ENCODE peak calls at places on chromosome X, in nine cellular contexts. N, L, I, V, B, J, K, U and H are unnamed samples. For H3K9me3 and H3K4me1, the result is how much of the 10 kb centered on the place peaks cover.

GRCh38 chrX:57821703-57822375 is 88.4 kb downstream of the ZXDA start:
- DNase-seq in B (peak), V (peak), I (peak), N (peak), U (no peak), J (peak), L (peak), K (no peak), H (peak)

GRCh38 chrX:49053223-49054072 is 5.4 kb upstream of the CCDC120 start:
- DNase-seq in L (peak), V (peak), J (peak), U (peak), K (peak), N (no peak), B (peak), I (no peak), H (peak)

GRCh38 chrX:154459843-154460242 is 1.8 kb downstream of the PLXNA3 start:
- DNase-seq in B (no peak), N (no peak), J (no peak), V (no peak), I (no peak), K (no peak), U (no peak), L (no peak), H (no peak)

GRCh38 chrX:134732152-134732551 is 73.9 kb upstream of the PLAC1 start:
- DNase-seq in L (no peak), N (no peak), J (no peak), U (no peak), I (no peak), K (no peak), B (no peak), V (no peak), H (no peak)

GRCh38 chrX:69616520-69617203 is 749 bp downstream of the EDA start:
- DNase-seq in N (peak), B (no peak), L (no peak), U (peak), V (peak), K (peak), J (peak), I (no peak), H (peak)

GRCh38 chrX:14903891-14904290 is 30.7 kb downstream of the MOSPD2 start:
- DNase-seq in B (no peak), I (no peak), V (no peak), J (no peak), K (no peak), N (no peak), L (no peak), U (no peak), H (no peak)

GRCh38 chrX:118976599-118977340 is 2.4 kb downstream of the LONRF3 start:
- DNase-seq in L (peak), I (no peak), K (peak), B (no peak), V (peak), N (no peak), J (peak), U (peak), H (peak)

GRCh38 chrX:149720021-149720689 is 8.3 kb downstream of the MAGEA11 start:
- DNase-seq in J (no peak), N (no peak), B (no peak), U (no peak), V (no peak), L (no peak), K (no peak), I (no peak), H (no peak)

GRCh38 chrX:119502727-119503483 is 34.7 kb downstream of the SLC25A5 start:
- DNase-seq in B (no peak), J (no peak), N (no peak), L (peak), U (no peak), I (no peak), K (no peak), V (no peak), H (no peak)

GRCh38 chrX:17888421-17888820 is 27.3 kb upstream of the RAI2 start:
- DNase-seq in J (no peak), I (no peak), V (no peak), B (no peak), K (no peak), U (no peak), N (no peak), L (no peak), H (no peak)

GRCh38 chrX:135086197-135086854 is 34.0 kb downstream of the ETDB start:
- DNase-seq in I (no peak), N (peak), J (peak), B (peak), U (no peak), V (peak), K (no peak), L (peak), H (peak)

GRCh38 chrX:75547783-75548182 is 24.9 kb upstream of the ZDHHC15 start:
- DNase-seq in K (no peak), N (peak), B (no peak), V (peak), I (peak), L (no peak), J (no peak), U (peak), H (peak)

GRCh38 chrX:142998447-142999208 is 27.1 kb upstream of the SPANXN4 start:
- DNase-seq in B (no peak), V (no peak), L (no peak), U (no peak), J (no peak), N (no peak), I (no peak), K (no peak), H (no peak)

GRCh38 chrX:48854898-48855297 is 19.5 kb upstream of the PCSK1N start:
- DNase-seq in L (peak), U (no peak), V (no peak), K (no peak), N (no peak), I (no peak), J (peak), B (no peak), H (no peak)

GRCh38 chrX:35561985-35562384 is 236.2 kb upstream of the MAGEB16 start:
- DNase-seq in J (no peak), V (no peak), N (no peak), K (no peak), B (no peak), L (no peak), I (no peak), U (no peak), H (no peak)

GRCh38 chrX:47179221-47179927 is 14.3 kb upstream of the UBA1 start:
- DNase-seq in L (no peak), V (no peak), B (no peak), I (peak), U (peak), K (peak), N (no peak), J (no peak), H (no peak)

GRCh38 chrX:43556207-43556606 is 99.9 kb upstream of the MAOA start:
- DNase-seq in V (no peak), J (no peak), U (no peak), I (no peak), L (no peak), N (no peak), B (no peak), K (no peak), H (no peak)

GRCh38 chrX:39301041-39301440 is 499.8 kb downstream of the MID1IP1 start:
- DNase-seq in U (no peak), L (no peak), B (no peak), I (no peak), K (no peak), N (no peak), V (no peak), J (no peak), H (no peak)
- H3K9me3 ChIP-seq in U (under half), L (under half), B (under half), I (under half), K (under half), N (under half), V (under half), J (under half), H (under half)

DNA sequence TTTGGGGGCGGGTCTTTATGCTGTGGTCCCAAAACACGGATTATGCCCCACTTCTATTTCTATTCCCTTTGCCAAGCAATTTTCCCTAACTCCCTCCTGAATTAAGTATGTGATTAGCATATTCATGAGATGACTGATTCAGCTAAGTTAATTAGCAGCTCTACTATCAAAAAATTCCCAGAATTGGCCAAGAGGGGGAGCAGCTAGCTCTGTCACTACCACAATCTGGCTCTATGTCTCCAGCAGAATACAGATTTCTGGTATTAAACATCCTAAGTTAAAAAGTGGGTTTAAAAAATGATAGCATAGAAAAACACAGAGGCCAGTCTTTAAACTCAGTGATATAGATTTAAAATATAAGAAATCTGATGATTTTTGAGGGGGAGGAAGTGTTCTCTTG is 80.3 kb downstream of the GPC4 start:
- DNase-seq in I (no peak), L (peak), V (peak), N (peak), J (peak), U (no peak), B (no peak), K (no peak), H (peak)
- H3K4me3 ChIP-seq in I (no peak), L (no peak), V (no peak), N (no peak), J (no peak), U (no peak), B (no peak), K (no peak), H (no peak)

DNA sequence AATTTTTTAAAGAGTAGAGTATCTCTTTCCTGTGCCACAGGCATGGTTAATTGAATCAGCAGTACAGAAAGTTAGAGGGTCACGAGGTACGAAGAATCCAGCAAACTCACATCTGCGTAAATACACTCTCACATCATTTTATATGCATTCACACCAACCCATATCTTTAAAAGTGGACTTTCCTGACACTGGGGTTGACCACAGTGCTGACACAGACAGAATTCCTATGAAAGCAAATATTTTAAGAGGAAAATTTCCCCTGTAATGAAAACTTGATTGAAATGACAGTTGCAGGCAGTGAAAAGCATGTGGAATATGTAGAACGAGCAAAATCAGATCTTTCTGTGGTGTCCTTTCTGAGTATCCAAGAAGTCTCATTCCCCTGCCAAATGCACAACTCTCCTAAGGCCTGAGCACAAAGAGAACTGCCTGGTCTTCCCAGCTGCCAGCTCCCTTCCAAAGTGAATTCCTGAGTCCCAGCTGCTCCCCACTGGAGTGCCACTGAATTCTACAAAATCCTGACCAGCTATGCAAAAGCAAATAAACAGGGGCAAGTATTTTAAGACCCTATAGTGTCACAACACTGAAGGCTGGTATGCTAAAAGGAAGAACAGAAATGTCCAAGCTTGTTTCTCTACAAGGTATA is 50.5 kb upstream of the FAM9C start:
- DNase-seq in I (no peak), L (no peak), U (no peak), V (no peak), J (no peak), N (no peak), B (no peak), K (no peak), H (no peak)
- H3K4me1 ChIP-seq in I (under half), L (under half), U (under half), V (under half), J (under half), N (under half), B (under half), K (under half), H (under half)

DNA sequence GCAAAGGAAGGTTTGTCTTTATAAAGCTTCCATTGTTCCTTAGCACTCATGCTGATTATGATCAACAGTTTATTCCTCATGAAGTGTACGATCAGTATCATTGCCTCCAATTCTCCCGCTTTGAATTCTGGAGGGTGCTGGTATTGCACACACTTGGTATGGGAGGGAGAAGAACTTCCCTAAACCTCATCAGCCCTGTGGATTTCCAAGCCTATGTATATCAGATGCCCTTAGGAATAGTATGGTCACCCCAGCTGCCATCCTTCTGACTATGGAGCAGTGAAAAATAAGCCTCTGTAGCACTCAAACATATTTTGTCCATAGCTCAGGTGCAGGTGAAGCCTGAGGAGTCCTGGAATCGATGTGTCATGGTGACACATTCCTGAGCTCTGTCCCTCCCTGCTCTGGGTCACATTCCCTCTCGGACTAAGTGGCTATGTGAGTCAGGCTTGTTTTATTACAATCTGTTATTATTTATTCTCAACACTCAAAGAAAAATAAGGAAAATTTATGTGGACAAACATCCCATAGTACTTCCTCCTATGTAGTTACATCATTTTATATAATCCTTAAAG is 2.0 kb upstream of the ZDHHC9 start:
- DNase-seq in V (no peak), K (no peak), L (peak), U (no peak), I (no peak), N (no peak), B (no peak), J (no peak), H (no peak)
- H3K9me3 ChIP-seq in V (under half), K (under half), L (under half), U (under half), I (under half), N (under half), B (under half), J (under half), H (under half)

GRCh38 chrX:71052721-71053120 is 15.4 kb downstream of the SNX12 start:
- DNase-seq in K (no peak), N (no peak), L (no peak), J (no peak), V (no peak), B (no peak), I (no peak), U (no peak), H (no peak)

GRCh38 chrX:71056857-71057256 is 11.3 kb downstream of the SNX12 start:
- DNase-seq in U (no peak), B (no peak), N (no peak), I (no peak), K (no peak), J (no peak), V (no peak), L (no peak), H (no peak)

GRCh38 chrX:71058116-71058515 is 10.0 kb downstream of the SNX12 start:
- DNase-seq in N (no peak), I (no peak), J (no peak), L (no peak), U (no peak), B (no peak), V (no peak), K (no peak), H (no peak)

GRCh38 chrX:71053217-71053621 is 14.9 kb downstream of the SNX12 start:
- DNase-seq in J (no peak), N (no peak), B (peak), V (no peak), I (no peak), U (no peak), K (no peak), L (no peak), H (no peak)
- H3K4me3 ChIP-seq in J (no peak), N (no peak), B (peak), V (no peak), I (no peak), U (no peak), K (no peak), L (no peak), H (no peak)

GRCh38 chrX:1561164-1561563 is 24.2 kb upstream of the P2RY8 start:
- DNase-seq in K (no peak), V (no peak), L (no peak), J (no peak), I (no peak), B (no peak), U (no peak), N (no peak), H (no peak)
- H3K4me1 ChIP-seq in K (under half), V (under half), L (under half), J (under half), I (under half), B (under half), U (under half), N (under half), H (under half)

DNA sequence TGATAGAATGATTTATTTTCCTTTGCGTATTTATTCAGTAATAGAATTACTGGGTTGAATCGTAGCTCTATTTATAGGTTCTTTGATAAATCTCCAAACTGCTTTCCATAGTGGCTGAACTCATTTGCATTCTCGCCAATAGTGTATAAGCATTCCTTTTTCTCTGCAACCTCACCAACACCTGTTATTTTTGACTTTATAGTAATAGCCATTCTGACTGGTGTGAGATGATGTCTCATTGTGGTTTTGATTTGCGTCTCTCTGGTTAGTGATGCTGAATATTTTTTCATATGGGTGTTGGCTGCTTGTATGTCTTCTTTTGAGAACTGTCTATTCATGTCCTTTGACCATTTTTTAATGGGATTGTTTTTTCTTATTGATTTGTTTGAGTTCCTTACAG is 160.7 kb downstream of the MID1IP1 start:
- DNase-seq in N (no peak), J (no peak), I (no peak), K (no peak), B (no peak), U (no peak), L (no peak), V (no peak), H (no peak)
- H3K9me3 ChIP-seq in N (under half), J (under half), I (under half), K (under half), B (under half), U (under half), L (under half), V (under half), H (under half)

DNA sequence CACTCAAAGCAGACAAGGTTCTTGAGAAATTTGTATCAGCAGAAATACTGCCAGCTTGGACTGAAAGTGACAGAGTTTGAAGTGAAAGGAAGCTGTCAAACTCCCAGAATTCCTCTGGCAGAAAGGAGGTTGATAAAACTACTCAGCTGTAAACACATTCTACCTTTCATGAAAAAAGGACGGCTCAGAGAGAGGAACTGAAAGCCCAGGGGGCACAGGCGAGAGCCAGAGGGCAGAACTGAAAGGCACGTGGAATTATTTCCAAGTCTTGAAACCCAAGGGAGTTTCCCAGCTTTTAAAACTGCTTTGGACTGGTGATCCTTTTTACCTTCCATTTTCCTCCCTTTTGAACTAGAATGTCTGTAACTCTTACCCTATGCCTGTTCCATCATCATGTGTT is 14.5 kb upstream of the MED14 start:
- DNase-seq in J (no peak), V (no peak), U (no peak), K (no peak), L (no peak), N (no peak), B (no peak), I (no peak), H (no peak)
- H3K4me3 ChIP-seq in J (no peak), V (no peak), U (peak), K (no peak), L (no peak), N (no peak), B (no peak), I (no peak), H (no peak)

DNA sequence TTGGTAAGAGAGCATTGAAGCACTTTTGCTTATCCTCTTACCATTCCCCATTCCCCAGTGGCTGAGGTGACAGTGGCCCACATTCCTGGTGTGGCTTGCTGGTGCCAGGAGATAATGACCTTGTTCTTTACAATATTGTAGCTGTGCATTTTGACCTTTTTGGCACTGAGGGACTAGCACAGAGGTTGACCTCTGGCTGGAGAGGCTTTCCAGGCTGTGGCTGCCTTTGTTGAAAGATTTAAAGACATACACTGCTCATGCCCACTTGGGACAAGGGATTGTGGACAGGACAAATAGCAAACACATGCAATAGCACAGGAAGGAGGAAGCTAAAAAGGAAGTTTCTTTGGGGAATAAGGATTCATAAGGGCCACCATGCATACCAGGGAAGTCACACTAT is 65.4 kb downstream of the ARHGEF9 start:
- DNase-seq in U (no peak), V (no peak), I (no peak), K (no peak), N (no peak), B (no peak), L (no peak), J (no peak), H (no peak)
- H3K4me1 ChIP-seq in U (under half), V (under half), I (under half), K (under half), N (under half), B (under half), L (under half), J (under half), H (under half)